ENCODE peak calls at places on chromosomes 12 and 14, in ten cellular contexts. B is GM20000, H is endothelial cell, P is fibroblast of lung, O is GM13977, E is foreskin fibroblast, T is astrocyte of the spinal cord, N is left ventricle myocardium inferior, G is thoracic aorta, C is osteoblast. V is an unnamed sample.
A peak's percentile ranks its signal among the peaks of the same experiment; 100 is the strongest.

GRCh38 chr14:50340945-50341344 is 28.8 kb downstream of the DMAC2L start:
- DNase-seq in B (no peak), H (no peak), P (no peak), O (no peak), E (no peak), T (no peak), N (no peak), G (no peak), C (no peak), V (no peak)

GRCh38 chr12:76915381-76916169 is 36.8 kb upstream of the CSRP2 start:
- DNase-seq in B (no peak), H (no peak), P (no peak), O (no peak), E (peak; percentile 37), T (no peak), N (no peak), G (no peak), C (peak; percentile 46), V (no peak)

GRCh38 chr12:127657036-127657435 is 609.9 kb upstream of the TMEM132C start:
- DNase-seq in B (no peak), H (no peak), P (peak; percentile 58), O (no peak), E (peak; percentile 52), T (no peak), N (no peak), G (no peak), C (peak; percentile 83), V (no peak)

GRCh38 chr14:26401170-26401968 is 196.5 kb downstream of the NOVA1 start:
- DNase-seq in B (no peak), H (no peak), P (no peak), O (no peak), E (no peak), T (no peak), N (no peak), G (no peak), C (no peak), V (no peak)

GRCh38 chr14:55938249-55938791 is 179.9 kb upstream of the PELI2 start:
- DNase-seq in B (no peak), H (no peak), P (peak; percentile 58), O (no peak), E (peak; percentile 91), T (peak; percentile 17), N (peak; percentile 55), G (no peak), C (peak; percentile 58), V (no peak)

GRCh38 chr12:40107098-40107802 is 1.4 kb upstream of the SLC2A13 start:
- DNase-seq in B (peak; percentile 77), H (peak; percentile 83), P (peak; percentile 58), O (peak; percentile 76), E (peak; percentile 91), T (peak; percentile 83), N (peak; percentile 91), G (peak; percentile 84), C (peak; percentile 91), V (peak; percentile 68)

GRCh38 chr12:24073170-24073810 is 123.8 kb upstream of the SOX5 start:
- DNase-seq in B (no peak), H (no peak), P (no peak), O (no peak), E (no peak), T (no peak), N (no peak), G (no peak), C (no peak), V (no peak)

GRCh38 chr12:94145231-94145979 is 3.0 kb upstream of the PLXNC1 start:
- DNase-seq in B (peak; percentile 55), H (no peak), P (peak; percentile 29), O (peak; percentile 45), E (peak; percentile 78), T (peak; percentile 59), N (no peak), G (no peak), C (peak; percentile 91), V (no peak)

GRCh38 chr12:114690267-114691135 is 6.5 kb upstream of the TBX3 start:
- DNase-seq in B (no peak), H (no peak), P (no peak), O (no peak), E (peak; percentile 49), T (no peak), N (no peak), G (no peak), C (peak; percentile 73), V (no peak)

GRCh38 chr12:80352476-80352875 is 91.6 kb upstream of the PTPRQ start:
- DNase-seq in B (no peak), H (no peak), P (peak; percentile 30), O (no peak), E (peak; percentile 17), T (peak; percentile 14), N (no peak), G (no peak), C (no peak), V (no peak)

GRCh38 chr14:98708555-98708954 is 563.4 kb downstream of the BCL11B start:
- DNase-seq in B (no peak), H (no peak), P (no peak), O (no peak), E (no peak), T (no peak), N (no peak), G (no peak), C (no peak), V (no peak)

GRCh38 chr12:5276327-5276880 is 155.5 kb upstream of the NTF3 start:
- DNase-seq in B (no peak), H (no peak), P (no peak), O (no peak), E (no peak), T (no peak), N (no peak), G (no peak), C (no peak), V (no peak)

GRCh38 chr12:131403676-131404075 is 307.2 kb upstream of the SFSWAP start:
- DNase-seq in B (no peak), H (no peak), P (no peak), O (no peak), E (no peak), T (no peak), N (no peak), G (no peak), C (peak; percentile 25), V (no peak)

GRCh38 chr12:50750366-50750765 is 13.5 kb upstream of the ATF1 start:
- DNase-seq in B (no peak), H (no peak), P (no peak), O (no peak), E (no peak), T (no peak), N (no peak), G (no peak), C (no peak), V (no peak)

GRCh38 chr12:81627336-81628189 is 131.6 kb downstream of the PPFIA2 start:
- DNase-seq in B (peak; percentile 7), H (peak; percentile 23), P (peak; percentile 51), O (peak; percentile 11), E (peak; percentile 46), T (peak; percentile 69), N (no peak), G (no peak), C (no peak), V (no peak)

GRCh38 chr14:103104654-103105511 is 10.4 kb downstream of the EXOC3L4 start:
- DNase-seq in B (peak; percentile 91), H (peak; percentile 76), P (peak; percentile 42), O (peak; percentile 94), E (peak; percentile 68), T (peak; percentile 36), N (peak; percentile 73), G (no peak), C (peak; percentile 98), V (peak; percentile 89)

GRCh38 chr12:108856428-108857157 is 790 bp downstream of the SSH1 start:
- DNase-seq in B (peak; percentile 32), H (peak; percentile 35), P (peak; percentile 89), O (no peak), E (peak; percentile 84), T (peak; percentile 69), N (peak; percentile 83), G (peak; percentile 68), C (peak; percentile 74), V (peak; percentile 41)

GRCh38 chr12:32402170-32402569 is 2.8 kb downstream of the FGD4 start:
- DNase-seq in B (no peak), H (no peak), P (no peak), O (no peak), E (no peak), T (no peak), N (no peak), G (no peak), C (no peak), V (no peak)
- TF ChIP-seq CTCF in B (no peak), H (no peak), P (no peak), O (no peak), E (no peak), T (no peak), N (no peak), G (no peak), C (no peak), V (no peak)

GRCh38 chr12:57625261-57626032 is 7.6 kb downstream of the B4GALNT1 start:
- DNase-seq in B (no peak), H (no peak), P (no peak), O (no peak), E (no peak), T (no peak), N (no peak), G (no peak), C (peak; percentile 71), V (no peak)

GRCh38 chr12:57626929-57627445 is 6.0 kb downstream of the B4GALNT1 start:
- DNase-seq in B (no peak), H (no peak), P (no peak), O (no peak), E (no peak), T (no peak), N (no peak), G (no peak), C (peak; percentile 47), V (no peak)

GRCh38 chr12:57628280-57629191 is 4.5 kb downstream of the B4GALNT1 start:
- DNase-seq in B (no peak), H (peak; percentile 2), P (no peak), O (no peak), E (no peak), T (no peak), N (no peak), G (no peak), C (peak; percentile 37), V (no peak)

GRCh38 chr12:57626111-57626928 is 6.7 kb downstream of the B4GALNT1 start:
- DNase-seq in B (no peak), H (no peak), P (no peak), O (no peak), E (no peak), T (no peak), N (no peak), G (no peak), C (peak; percentile 74), V (no peak)

GRCh38 chr12:57627504-57628279 is 5.3 kb downstream of the B4GALNT1 start:
- DNase-seq in B (no peak), H (peak; percentile 38), P (no peak), O (no peak), E (peak; percentile 32), T (no peak), N (no peak), G (no peak), C (peak; percentile 61), V (no peak)
- TF ChIP-seq CTCF in B (peak; percentile 17), H (no peak), P (no peak), O (no peak), E (no peak), T (peak; percentile 15), N (no peak), G (no peak), C (no peak), V (peak; percentile 21)

GRCh38 chr12:106149096-106149784 is 10.5 kb upstream of the NUAK1 start:
- DNase-seq in B (no peak), H (peak; percentile 42), P (no peak), O (no peak), E (peak; percentile 58), T (peak; percentile 40), N (no peak), G (no peak), C (no peak), V (no peak)
- TF ChIP-seq CTCF in B (peak; percentile 31), H (peak; percentile 35), P (peak; percentile 78), O (peak; percentile 27), E (peak; percentile 73), T (peak; percentile 76), N (peak; percentile 72), G (peak; percentile 41), C (peak; percentile 78), V (no peak)

GRCh38 chr14:21454843-21455550 is 926 bp downstream of the CHD8 start:
- DNase-seq in B (no peak), H (no peak), P (no peak), O (no peak), E (peak; percentile 26), T (no peak), N (no peak), G (no peak), C (peak; percentile 22), V (no peak)
- TF ChIP-seq CTCF in B (no peak), H (no peak), P (no peak), O (no peak), E (no peak), T (no peak), N (no peak), G (no peak), C (no peak), V (no peak)

V was measured in GM13976.